ENCODE peak calls at places on chromosomes 7 and 10, in nine cellular contexts. G is bronchial epithelial cell, U is left ventricle myocardium inferior, A is prostate gland, V is GM06990, O is brain microvascular endothelial cell, R is fibroblast of lung, Z is MG63, E is cardiac muscle cell. K is an unnamed sample.
A peak's percentile ranks its signal among the peaks of the same experiment; 100 is the strongest.

GRCh38 chr10:7810443-7810842 is 7.9 kb upstream of the TAF3 start:
- DNase-seq in G (no peak), U (no peak), A (no peak), V (no peak), O (no peak), R (no peak), Z (no peak), E (no peak), K (no peak)

GRCh38 chr10:27724287-27724686 is 21.3 kb downstream of the MKX start:
- DNase-seq in G (peak; percentile 8), U (no peak), A (no peak), V (no peak), O (no peak), R (no peak), Z (peak; percentile 46), E (no peak), K (no peak)

GRCh38 chr7:1811850-1812692 is 142.0 kb downstream of the ELFN1 start:
- DNase-seq in G (peak; percentile 36), U (no peak), A (no peak), V (no peak), O (no peak), R (no peak), Z (peak; percentile 20), E (no peak), K (peak; percentile 7)

GRCh38 chr10:88069338-88069737 is 205.9 kb downstream of the PTEN start:
- DNase-seq in G (no peak), U (no peak), A (no peak), V (no peak), O (no peak), R (no peak), Z (no peak), E (no peak), K (no peak)

GRCh38 chr10:128150045-128150493 is 23.8 kb upstream of the MKI67 start:
- DNase-seq in G (peak; percentile 32), U (peak; percentile 38), A (peak; percentile 39), V (peak; percentile 75), O (peak; percentile 24), R (peak; percentile 66), Z (peak; percentile 65), E (peak; percentile 73), K (peak; percentile 69)

GRCh38 chr10:388661-389045 is 253.4 kb downstream of the ZMYND11 start:
- DNase-seq in G (no peak), U (no peak), A (no peak), V (no peak), O (no peak), R (no peak), Z (no peak), E (no peak), K (no peak)

GRCh38 chr7:53794816-53795215 is 747.4 kb upstream of the VSTM2A start:
- DNase-seq in G (no peak), U (no peak), A (no peak), V (no peak), O (no peak), R (no peak), Z (no peak), E (no peak), K (no peak)

GRCh38 chr7:24304494-24305095 is 20.6 kb downstream of the NPY start:
- DNase-seq in G (no peak), U (no peak), A (no peak), V (no peak), O (no peak), R (no peak), Z (no peak), E (no peak), K (no peak)

GRCh38 chr7:155509725-155510551 is 36.4 kb downstream of the CNPY1 start:
- DNase-seq in G (no peak), U (no peak), A (no peak), V (no peak), O (no peak), R (no peak), Z (no peak), E (no peak), K (no peak)

GRCh38 chr10:26486985-26487850 is 49.1 kb downstream of the APBB1IP start:
- DNase-seq in G (peak; percentile 4), U (no peak), A (no peak), V (peak; percentile 65), O (peak; percentile 90), R (peak; percentile 64), Z (peak; percentile 60), E (peak; percentile 85), K (peak; percentile 61)

GRCh38 chr10:55174419-55174818 is 373.4 kb upstream of the PCDH15 start:
- DNase-seq in G (no peak), U (no peak), A (no peak), V (no peak), O (no peak), R (no peak), Z (no peak), E (no peak), K (no peak)

GRCh38 chr10:121112618-121113384 is 261.6 kb downstream of the WDR11 start:
- DNase-seq in G (no peak), U (no peak), A (no peak), V (no peak), O (no peak), R (no peak), Z (no peak), E (peak; percentile 32), K (no peak)

GRCh38 chr7:39509441-39509840 is 56.8 kb upstream of the YAE1 start:
- DNase-seq in G (no peak), U (no peak), A (no peak), V (no peak), O (no peak), R (no peak), Z (no peak), E (no peak), K (no peak)

GRCh38 chr7:100119701-100120517 is 475 bp downstream of the CNPY4 start:
- DNase-seq in G (no peak), U (peak; percentile 60), A (peak; percentile 45), V (no peak), O (peak; percentile 55), R (peak; percentile 65), Z (peak; percentile 55), E (peak; percentile 72), K (peak; percentile 65)

GRCh38 chr7:142807855-142808460 is 37.2 kb downstream of the PRSS2 start:
- DNase-seq in G (peak; percentile 67), U (no peak), A (no peak), V (peak; percentile 23), O (peak; percentile 93), R (no peak), Z (no peak), E (peak; percentile 30), K (no peak)

GRCh38 chr7:112124367-112124766 is 81.8 kb downstream of the DOCK4 start:
- DNase-seq in G (no peak), U (no peak), A (no peak), V (no peak), O (no peak), R (no peak), Z (no peak), E (no peak), K (no peak)

GRCh38 chr7:111146136-111146535 is 55.2 kb downstream of the LRRN3 start:
- DNase-seq in G (no peak), U (no peak), A (no peak), V (no peak), O (no peak), R (peak; percentile 33), Z (no peak), E (no peak), K (no peak)

GRCh38 chr10:110274072-110274627 is 30.6 kb downstream of the SMNDC1 start:
- DNase-seq in G (no peak), U (no peak), A (no peak), V (no peak), O (no peak), R (no peak), Z (no peak), E (no peak), K (no peak)

GRCh38 chr7:770786-771185 is 43.7 kb upstream of the PRKAR1B start:
- DNase-seq in G (no peak), U (no peak), A (no peak), V (no peak), O (no peak), R (peak; percentile 43), Z (no peak), E (no peak), K (no peak)
- H3K36me3 ChIP-seq in G (peaks cover 18% of the 10 kb centered on the region), U (peaks cover 27% of the 10 kb centered on the region), A (no peaks in the 10 kb centered on the region), V (peaks cover 6% of the 10 kb centered on the region), O (peaks cover 14% of the 10 kb centered on the region), R (peaks cover 12% of the 10 kb centered on the region), Z (peaks cover 27% of the 10 kb centered on the region), E (no peaks in the 10 kb centered on the region), K (peaks cover 25% of the 10 kb centered on the region)

DNA sequence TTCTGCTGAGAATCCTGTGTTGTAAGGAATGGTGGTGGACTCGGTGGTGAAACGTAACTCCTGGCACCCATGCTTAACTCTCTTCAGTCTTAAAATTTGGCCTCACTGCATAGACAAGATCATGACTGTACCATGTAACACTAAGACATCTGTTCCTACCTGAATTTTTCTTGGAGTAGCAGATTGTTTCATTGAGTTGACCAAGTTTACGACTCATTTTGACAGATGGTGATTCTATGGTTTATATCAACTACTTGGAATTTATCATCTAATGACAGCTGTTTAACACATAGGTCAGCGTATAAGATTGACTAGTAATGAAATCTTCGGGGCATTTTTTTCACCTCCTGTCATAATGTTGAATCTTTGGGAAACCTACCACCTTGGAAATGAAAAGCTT is 184.2 kb downstream of the CELF2 start:
- DNase-seq in G (no peak), U (no peak), A (no peak), V (no peak), O (no peak), R (no peak), Z (no peak), E (no peak), K (no peak)
- H3K36me3 ChIP-seq in G (no peaks in the 10 kb centered on the region), U (peaks cover 8% of the 10 kb centered on the region), A (no peaks in the 10 kb centered on the region), V (peaks cover 23% of the 10 kb centered on the region), O (no peaks in the 10 kb centered on the region), R (no peaks in the 10 kb centered on the region), Z (no peaks in the 10 kb centered on the region), E (no peaks in the 10 kb centered on the region), K (no peaks in the 10 kb centered on the region)

GRCh38 chr10:49831352-49832040 is 69.4 kb upstream of the OGDHL start:
- DNase-seq in G (peak; percentile 23), U (no peak), A (no peak), V (no peak), O (peak; percentile 7), R (no peak), Z (no peak), E (peak; percentile 18), K (no peak)

GRCh38 chr10:49837096-49837495 is 75.0 kb upstream of the OGDHL start:
- DNase-seq in G (no peak), U (no peak), A (no peak), V (no peak), O (no peak), R (peak; percentile 14), Z (no peak), E (no peak), K (no peak)

GRCh38 chr10:49837685-49838084 is 75.6 kb upstream of the OGDHL start:
- DNase-seq in G (no peak), U (no peak), A (no peak), V (no peak), O (no peak), R (no peak), Z (no peak), E (no peak), K (no peak)

GRCh38 chr10:49833162-49833561 is 71.0 kb upstream of the OGDHL start:
- DNase-seq in G (no peak), U (no peak), A (no peak), V (no peak), O (no peak), R (no peak), Z (no peak), E (no peak), K (no peak)

GRCh38 chr10:49834201-49834600 is 72.1 kb upstream of the OGDHL start:
- DNase-seq in G (no peak), U (no peak), A (no peak), V (no peak), O (no peak), R (no peak), Z (no peak), E (no peak), K (no peak)
- H3K36me3 ChIP-seq in G (peaks cover 4% of the 10 kb centered on the region), U (peaks cover 55% of the 10 kb centered on the region), A (no peaks in the 10 kb centered on the region), V (no peaks in the 10 kb centered on the region), O (peaks cover 4% of the 10 kb centered on the region), R (peaks cover 2% of the 10 kb centered on the region), Z (no peaks in the 10 kb centered on the region), E (peaks cover 13% of the 10 kb centered on the region), K (peaks cover 25% of the 10 kb centered on the region)

GRCh38 chr10:73554729-73555128 is 36.4 kb downstream of the USP54 start:
- DNase-seq in G (no peak), U (no peak), A (no peak), V (no peak), O (no peak), R (no peak), Z (no peak), E (no peak), K (no peak)
- H3K36me3 ChIP-seq in G (no peaks in the 10 kb centered on the region), U (no peaks in the 10 kb centered on the region), A (no peaks in the 10 kb centered on the region), V (no peaks in the 10 kb centered on the region), O (no peaks in the 10 kb centered on the region), R (no peaks in the 10 kb centered on the region), Z (no peaks in the 10 kb centered on the region), E (no peaks in the 10 kb centered on the region), K (no peaks in the 10 kb centered on the region)